ENCODE peak calls at places on chromosomes 13 and 19, in eight cellular contexts. S, N, P, C, Y, V, M and O are unnamed samples.

GRCh38 chr13:28376604-28377003 is 118.3 kb downstream of the FLT1 start:
- DNase-seq in V (no peak), S (no peak), M (no peak), P (no peak), Y (no peak), C (peak; percentile 31), N (no peak), O (no peak)

GRCh38 chr19:55158848-55159793 is 1.6 kb upstream of the TNNI3 start:
- DNase-seq in N (peak; percentile 64), S (peak; percentile 56), P (no peak), C (peak; percentile 44), V (no peak), Y (no peak), M (no peak), O (no peak)

GRCh38 chr19:55681131-55682087 is 6.4 kb downstream of the EPN1 start:
- DNase-seq in V (no peak), N (peak; percentile 26), S (peak; percentile 83), P (no peak), M (no peak), Y (no peak), C (no peak), O (no peak)

GRCh38 chr13:43564941-43565340 is 221.8 kb downstream of the ENOX1 start:
- DNase-seq in Y (no peak), M (no peak), P (no peak), C (no peak), V (no peak), N (no peak), S (no peak), O (no peak)

GRCh38 chr13:20492036-20492435 is 33.6 kb downstream of the CRYL1 start:
- DNase-seq in C (no peak), P (no peak), S (no peak), N (no peak), M (no peak), V (no peak), Y (no peak), O (no peak)

GRCh38 chr13:41825691-41826090 is 135.2 kb downstream of the VWA8 start:
- DNase-seq in C (no peak), S (no peak), P (no peak), N (peak; percentile 62), Y (no peak), V (no peak), M (no peak), O (no peak)

GRCh38 chr19:7748756-7749155 is 1.4 kb upstream of the CD209 start:
- DNase-seq in V (no peak), C (peak; percentile 55), P (no peak), S (peak; percentile 50), M (no peak), Y (no peak), N (no peak), O (no peak)

GRCh38 chr13:74442751-74443150 is 308.5 kb upstream of the KLF12 start:
- DNase-seq in C (no peak), S (no peak), Y (no peak), V (no peak), P (no peak), N (no peak), M (no peak), O (no peak)

GRCh38 chr19:16288544-16288943 is 36.1 kb upstream of the KLF2 start:
- DNase-seq in V (no peak), Y (no peak), M (no peak), S (no peak), C (no peak), P (no peak), N (peak; percentile 30), O (no peak)

GRCh38 chr19:24159707-24160106 is 72.7 kb downstream of the ZNF254 start:
- DNase-seq in V (peak; percentile 19), S (no peak), Y (no peak), N (peak; percentile 3), M (no peak), P (no peak), C (peak; percentile 23), O (no peak)

GRCh38 chr19:35249848-35250711 is 1.3 kb downstream of the LSR start:
- DNase-seq in V (no peak), Y (no peak), M (peak; percentile 17), C (no peak), P (peak; percentile 78), S (no peak), N (no peak), O (no peak)

GRCh38 chr19:55251296-55252081 is 7.3 kb downstream of the PPP6R1 start:
- DNase-seq in M (peak; percentile 49), C (peak; percentile 29), S (no peak), Y (no peak), P (no peak), N (no peak), V (peak; percentile 52), O (no peak)

GRCh38 chr13:54733639-54734038 is 1705.0 kb downstream of the OLFM4 start:
- DNase-seq in V (no peak), N (no peak), Y (no peak), C (peak; percentile 40), S (no peak), M (no peak), P (no peak), O (peak; percentile 13)

GRCh38 chr19:1844536-1845515 is 3.5 kb downstream of the REXO1 start:
- DNase-seq in S (no peak), N (no peak), P (no peak), V (no peak), C (no peak), M (no peak), Y (no peak), O (no peak)

GRCh38 chr13:21175656-21176194 is 627 bp downstream of the SKA3 start:
- DNase-seq in P (no peak), C (no peak), V (peak; percentile 37), M (no peak), Y (no peak), S (no peak), N (peak; percentile 48), O (no peak)

GRCh38 chr13:73765651-73766384 is 368.4 kb downstream of the KLF12 start:
- DNase-seq in N (peak; percentile 74), C (no peak), P (no peak), V (peak; percentile 88), Y (peak; percentile 71), S (peak; percentile 54), M (peak; percentile 88), O (peak; percentile 65)

GRCh38 chr13:30441304-30441703 is 19.0 kb downstream of the UBE2L5 start:
- DNase-seq in N (no peak), C (no peak), M (no peak), P (no peak), S (no peak), V (peak; percentile 60), Y (no peak), O (no peak)

GRCh38 chr19:1373534-1374249 is 10.0 kb upstream of the NDUFS7 start:
- DNase-seq in M (no peak), C (no peak), N (peak; percentile 25), V (no peak), S (peak; percentile 97), P (no peak), Y (no peak), O (no peak)

GRCh38 chr13:74570834-74571233 is 436.6 kb upstream of the KLF12 start:
- DNase-seq in Y (no peak), P (no peak), S (no peak), M (no peak), V (no peak), C (no peak), N (peak; percentile 95), O (no peak)

GRCh38 chr19:1241417-1242095 is at the start of gene ATP5F1D:
- DNase-seq in N (peak; percentile 95), V (peak; percentile 96), M (peak; percentile 91), S (peak; percentile 93), C (peak; percentile 92), P (peak; percentile 98), Y (peak; percentile 96), O (peak; percentile 84)

GRCh38 chr13:108595416-108596257 is 33.8 kb upstream of the MYO16 start:
- DNase-seq in S (no peak), C (no peak), N (no peak), Y (no peak), V (no peak), M (no peak), P (no peak), O (no peak)

GRCh38 chr19:46954502-46955004 is 65.1 kb upstream of the NPAS1 start:
- DNase-seq in C (no peak), P (no peak), M (no peak), V (no peak), S (no peak), Y (no peak), N (no peak), O (no peak)

GRCh38 chr19:5046339-5047039 is 77.6 kb downstream of the KDM4B start:
- DNase-seq in S (no peak), V (peak; percentile 10), P (no peak), C (peak; percentile 80), N (no peak), M (no peak), Y (peak; percentile 74), O (no peak)

GRCh38 chr19:49200238-49200862 is 42.8 kb downstream of the TRPM4 start:
- DNase-seq in M (no peak), C (no peak), V (peak; percentile 76), Y (peak; percentile 34), P (no peak), N (no peak), S (no peak), O (no peak)

GRCh38 chr13:26601669-26602068 is 44.2 kb downstream of the WASF3 start:
- DNase-seq in P (no peak), Y (no peak), V (peak; percentile 41), C (peak; percentile 73), M (no peak), N (peak; percentile 22), S (no peak), O (no peak)
- TF ChIP-seq CTCF in P (no peak), Y (no peak), V (peak; percentile 52), C (peak; percentile 23), M (no peak), N (no peak), S (no peak), O (no peak)

GRCh38 chr13:99087130-99087953 is 109.5 kb upstream of the DOCK9 start:
- DNase-seq in S (peak; percentile 90), Y (peak; percentile 92), C (no peak), M (peak; percentile 90), P (peak; percentile 94), V (peak; percentile 88), N (peak; percentile 85), O (peak; percentile 88)
- TF ChIP-seq CTCF in S (peak; percentile 23), Y (peak; percentile 35), C (no peak), M (peak; percentile 40), P (peak; percentile 22), V (no peak), N (peak; percentile 23), O (no peak)

DNA sequence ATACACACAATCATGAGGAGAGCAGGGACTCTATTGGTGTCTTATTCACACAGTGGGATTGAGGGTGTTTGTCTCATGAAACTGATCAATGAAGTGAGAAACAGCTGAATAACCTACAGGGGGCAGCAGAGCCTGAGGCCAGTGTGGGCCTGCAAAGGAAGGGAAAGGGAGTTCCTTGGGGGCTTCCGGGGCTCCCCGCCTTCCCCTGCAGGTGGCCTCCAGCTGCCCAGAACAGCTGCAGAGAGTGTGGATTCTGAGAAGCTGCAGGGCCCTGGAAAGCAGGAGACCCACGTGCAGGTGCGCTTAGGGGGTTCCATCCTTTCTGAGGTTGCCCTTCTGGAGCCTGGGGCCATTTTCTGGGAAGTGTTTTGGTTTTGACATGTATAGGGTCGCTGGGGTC is 20.1 kb downstream of the ZNF763 start:
- DNase-seq in P (no peak), V (peak; percentile 88), N (no peak), M (no peak), S (no peak), C (peak; percentile 36), Y (no peak), O (no peak)
- TF ChIP-seq CTCF in P (no peak), V (peak; percentile 92), N (no peak), M (no peak), S (no peak), C (peak; percentile 13), Y (no peak), O (no peak)

GRCh38 chr13:32622827-32623226 is 36.6 kb downstream of the PDS5B start:
- DNase-seq in Y (no peak), V (no peak), P (no peak), C (peak; percentile 15), M (no peak), N (no peak), S (no peak), O (no peak)
- TF ChIP-seq CTCF in Y (no peak), V (no peak), P (no peak), C (no peak), M (no peak), N (no peak), S (no peak), O (no peak)